ENCODE peak calls at places on chromosomes 2 and 18, in nine cellular contexts. Q, F, X, N, M, B, C, J and L are unnamed samples.

GRCh38 chr2:12048551-12048950 is 302.1 kb downstream of the LPIN1 start:
- DNase-seq in N (no peak), X (peak; percentile 13), C (peak; percentile 86), M (no peak), J (no peak), F (no peak), B (no peak), Q (peak; percentile 30), L (no peak)

GRCh38 chr2:47437287-47437686 is 34.3 kb downstream of the MSH2 start:
- DNase-seq in F (peak; percentile 74), Q (peak; percentile 36), C (peak; percentile 50), J (no peak), B (peak; percentile 39), M (peak; percentile 2), N (peak; percentile 54), X (peak; percentile 36), L (no peak)

GRCh38 chr18:11040823-11041712 is 108.3 kb downstream of the PIEZO2 start:
- DNase-seq in Q (peak; percentile 57), F (peak; percentile 75), B (peak; percentile 31), X (peak; percentile 33), M (peak; percentile 23), J (peak; percentile 26), N (peak; percentile 53), C (peak; percentile 74), L (no peak)

GRCh38 chr2:237968048-237968862 is 1.4 kb downstream of the UBE2F start:
- DNase-seq in B (no peak), N (peak; percentile 25), J (peak; percentile 40), F (peak; percentile 89), Q (peak; percentile 87), C (peak; percentile 86), X (no peak), M (no peak), L (no peak)

GRCh38 chr18:36942264-36942663 is 113.3 kb downstream of the KIAA1328 start:
- DNase-seq in J (no peak), C (peak; percentile 16), F (peak; percentile 57), N (peak; percentile 6), Q (peak; percentile 38), B (no peak), X (peak; percentile 31), M (no peak), L (no peak)

GRCh38 chr2:229572434-229573338 is 141.7 kb downstream of the DNER start:
- DNase-seq in B (no peak), M (no peak), Q (no peak), N (no peak), X (no peak), J (no peak), F (peak; percentile 38), C (no peak), L (no peak)

GRCh38 chr2:231184319-231184718 is 14.1 kb upstream of the ARMC9 start:
- DNase-seq in M (no peak), X (no peak), F (no peak), B (no peak), C (no peak), Q (no peak), N (no peak), J (no peak), L (no peak)

GRCh38 chr18:70295633-70296188 is 6.9 kb downstream of the SOCS6 start:
- DNase-seq in M (no peak), F (no peak), B (no peak), C (no peak), N (no peak), J (no peak), X (no peak), Q (no peak), L (no peak)

GRCh38 chr18:7632152-7633098 is 65.3 kb downstream of the PTPRM start:
- DNase-seq in N (no peak), F (no peak), C (no peak), B (no peak), X (no peak), J (no peak), M (no peak), Q (no peak), L (no peak)

GRCh38 chr2:230267556-230267955 is 42.0 kb downstream of the SP140 start:
- DNase-seq in N (no peak), B (no peak), Q (peak; percentile 40), J (no peak), M (no peak), X (no peak), F (no peak), C (no peak), L (no peak)

GRCh38 chr2:181813963-181814565 is 77.5 kb upstream of the ITPRID2 start:
- DNase-seq in C (no peak), F (peak; percentile 70), J (peak; percentile 15), M (no peak), X (no peak), N (peak; percentile 52), Q (no peak), B (no peak), L (no peak)

GRCh38 chr2:144437636-144438035 is 82.3 kb downstream of the ZEB2 start:
- DNase-seq in N (no peak), J (no peak), M (no peak), F (no peak), C (no peak), B (no peak), Q (no peak), X (no peak), L (no peak)

GRCh38 chr2:24883946-24884345 is 36.1 kb downstream of the ADCY3 start:
- DNase-seq in N (no peak), M (no peak), Q (no peak), B (no peak), X (peak; percentile 89), C (no peak), F (peak; percentile 67), J (no peak), L (no peak)

GRCh38 chr18:26457611-26458350 is 90.6 kb downstream of the KCTD1 start:
- DNase-seq in B (no peak), M (no peak), Q (no peak), C (no peak), F (no peak), X (peak; percentile 83), J (no peak), N (no peak), L (no peak)

GRCh38 chr2:178641498-178641897 is 161.2 kb downstream of the PLEKHA3 start:
- DNase-seq in N (no peak), Q (no peak), J (no peak), B (no peak), C (no peak), M (no peak), F (no peak), X (no peak), L (no peak)